ENCODE peak calls at places on chromosomes 6 and 20, in four cellular contexts. One of them, this sample, is unnamed.

GRCh38 chr6:117613920-117614535 is 11.7 kb upstream of the GOPC start:
- DNase-seq in effector memory CD4-positive, alpha-beta T cell: no peak
- DNase-seq in AG08395: peak; percentile 10
- DNase-seq in NCI-H1105 treated with DMSO at 0.1 percent for 48 hours: no peak
- DNase-seq in this sample: no peak

GRCh38 chr20:37579091-37579490 is 51.4 kb upstream of the BLCAP start:
- DNase-seq in effector memory CD4-positive, alpha-beta T cell: no peak
- DNase-seq in AG08395: no peak
- DNase-seq in NCI-H1105 treated with DMSO at 0.1 percent for 48 hours: no peak
- DNase-seq in this sample: no peak

GRCh38 chr20:19757973-19758887 is at the start of gene RIN2:
- DNase-seq in effector memory CD4-positive, alpha-beta T cell: no peak
- DNase-seq in AG08395: peak; percentile 96
- DNase-seq in NCI-H1105 treated with DMSO at 0.1 percent for 48 hours: peak; percentile 80
- DNase-seq in this sample: peak; percentile 50

GRCh38 chr20:32482251-32483220 is 102.6 kb downstream of the NOL4L start:
- DNase-seq in effector memory CD4-positive, alpha-beta T cell: peak; percentile 21
- DNase-seq in AG08395: peak; percentile 31
- DNase-seq in NCI-H1105 treated with DMSO at 0.1 percent for 48 hours: no peak
- DNase-seq in this sample: no peak

GRCh38 chr6:52124126-52125121 is 37.0 kb upstream of the PKHD1 start:
- DNase-seq in effector memory CD4-positive, alpha-beta T cell: no peak
- DNase-seq in AG08395: no peak
- DNase-seq in NCI-H1105 treated with DMSO at 0.1 percent for 48 hours: no peak
- DNase-seq in this sample: no peak

GRCh38 chr6:16535564-16535963 is 225.7 kb downstream of the ATXN1 start:
- DNase-seq in effector memory CD4-positive, alpha-beta T cell: no peak
- DNase-seq in AG08395: no peak
- DNase-seq in NCI-H1105 treated with DMSO at 0.1 percent for 48 hours: no peak
- DNase-seq in this sample: no peak

GRCh38 chr6:135423649-135424128 is 73.9 kb downstream of the AHI1 start:
- DNase-seq in effector memory CD4-positive, alpha-beta T cell: no peak
- DNase-seq in AG08395: peak; percentile 44
- DNase-seq in NCI-H1105 treated with DMSO at 0.1 percent for 48 hours: peak; percentile 71
- DNase-seq in this sample: peak; percentile 1

GRCh38 chr6:143232849-143233248 is 172.2 kb downstream of the AIG1 start:
- DNase-seq in effector memory CD4-positive, alpha-beta T cell: no peak
- DNase-seq in AG08395: peak; percentile 38
- DNase-seq in NCI-H1105 treated with DMSO at 0.1 percent for 48 hours: no peak
- DNase-seq in this sample: no peak

GRCh38 chr20:25546048-25546447 is 39.3 kb downstream of the NINL start:
- DNase-seq in effector memory CD4-positive, alpha-beta T cell: no peak
- DNase-seq in AG08395: no peak
- DNase-seq in NCI-H1105 treated with DMSO at 0.1 percent for 48 hours: no peak
- DNase-seq in this sample: no peak

GRCh38 chr6:169008641-169009040 is 245.0 kb downstream of the THBS2 start:
- DNase-seq in effector memory CD4-positive, alpha-beta T cell: no peak
- DNase-seq in AG08395: no peak
- DNase-seq in NCI-H1105 treated with DMSO at 0.1 percent for 48 hours: peak; percentile 61
- DNase-seq in this sample: no peak

GRCh38 chr20:6613280-6613861 is 154.1 kb upstream of the BMP2 start:
- DNase-seq in effector memory CD4-positive, alpha-beta T cell: no peak
- DNase-seq in AG08395: no peak
- DNase-seq in NCI-H1105 treated with DMSO at 0.1 percent for 48 hours: no peak
- DNase-seq in this sample: no peak

GRCh38 chr20:61963885-61964674 is 101.6 kb downstream of the TAF4 start:
- DNase-seq in effector memory CD4-positive, alpha-beta T cell: no peak
- DNase-seq in AG08395: no peak
- DNase-seq in NCI-H1105 treated with DMSO at 0.1 percent for 48 hours: no peak
- DNase-seq in this sample: no peak

GRCh38 chr6:35363293-35363750 is 21.0 kb downstream of the PPARD start:
- DNase-seq in effector memory CD4-positive, alpha-beta T cell: no peak
- DNase-seq in AG08395: peak; percentile 76
- DNase-seq in NCI-H1105 treated with DMSO at 0.1 percent for 48 hours: peak; percentile 53
- DNase-seq in this sample: no peak

GRCh38 chr20:57570898-57571297 is 10.0 kb downstream of the PCK1 start:
- DNase-seq in effector memory CD4-positive, alpha-beta T cell: no peak
- DNase-seq in AG08395: no peak
- DNase-seq in NCI-H1105 treated with DMSO at 0.1 percent for 48 hours: no peak
- DNase-seq in this sample: no peak

GRCh38 chr6:110656492-110656891 is 158.8 kb downstream of the CDK19 start:
- DNase-seq in effector memory CD4-positive, alpha-beta T cell: no peak
- DNase-seq in AG08395: no peak
- DNase-seq in NCI-H1105 treated with DMSO at 0.1 percent for 48 hours: peak; percentile 51
- DNase-seq in this sample: no peak

GRCh38 chr6:115551510-115551909 is 509.2 kb downstream of the FRK start:
- DNase-seq in effector memory CD4-positive, alpha-beta T cell: no peak
- DNase-seq in AG08395: no peak
- DNase-seq in NCI-H1105 treated with DMSO at 0.1 percent for 48 hours: peak; percentile 96
- DNase-seq in this sample: no peak

GRCh38 chr6:32393660-32394420 is 13.1 kb downstream of the BTNL2 start:
- DNase-seq in effector memory CD4-positive, alpha-beta T cell: no peak
- DNase-seq in AG08395: no peak
- DNase-seq in NCI-H1105 treated with DMSO at 0.1 percent for 48 hours: no peak
- DNase-seq in this sample: peak; percentile 4

GRCh38 chr6:54681987-54682386 is 164.6 kb upstream of the FAM83B start:
- DNase-seq in effector memory CD4-positive, alpha-beta T cell: no peak
- DNase-seq in AG08395: peak; percentile 32
- DNase-seq in NCI-H1105 treated with DMSO at 0.1 percent for 48 hours: no peak
- DNase-seq in this sample: no peak

GRCh38 chr6:97133071-97133470 is 149.9 kb downstream of the MMS22L start:
- DNase-seq in effector memory CD4-positive, alpha-beta T cell: no peak
- DNase-seq in AG08395: no peak
- DNase-seq in NCI-H1105 treated with DMSO at 0.1 percent for 48 hours: peak; percentile 37
- DNase-seq in this sample: no peak

GRCh38 chr6:90217621-90218496 is 78.8 kb downstream of the BACH2 start:
- DNase-seq in effector memory CD4-positive, alpha-beta T cell: no peak
- DNase-seq in AG08395: no peak
- DNase-seq in NCI-H1105 treated with DMSO at 0.1 percent for 48 hours: no peak
- DNase-seq in this sample: no peak

GRCh38 chr20:51457281-51457932 is 85.1 kb downstream of the NFATC2 start:
- DNase-seq in effector memory CD4-positive, alpha-beta T cell: peak; percentile 7
- DNase-seq in AG08395: peak; percentile 70
- DNase-seq in NCI-H1105 treated with DMSO at 0.1 percent for 48 hours: no peak
- DNase-seq in this sample: peak; percentile 58